ENCODE peak calls at places on chromosomes 4 and X, in nine cellular contexts. N is GM23338, M is GM23248, G is PC-3, R is HCT116, E is hepatocyte, C is SK-N-SH, B is neural progenitor cell, T is MM.1S. F is an unnamed sample.

GRCh38 chr4:53321151-53321987 is 44.5 kb downstream of the SCFD2 start:
- DNase-seq in N (peak; percentile 4), M (peak; percentile 93), G (peak; percentile 70), R (peak; percentile 26), E (no peak), C (no peak), B (no peak), T (no peak), F (no peak)

GRCh38 chrX:16953606-16954211 is 7.3 kb downstream of the REPS2 start:
- DNase-seq in N (no peak), M (no peak), G (peak; percentile 77), R (peak; percentile 43), E (no peak), C (no peak), B (no peak), T (no peak), F (no peak)

GRCh38 chrX:10235851-10236250 is 79.1 kb downstream of the CLCN4 start:
- DNase-seq in N (no peak), M (peak; percentile 75), G (no peak), R (no peak), E (no peak), C (no peak), B (no peak), T (no peak), F (no peak)

GRCh38 chr4:71126719-71127118 is 133.3 kb downstream of the DCK start:
- DNase-seq in N (no peak), M (peak; percentile 94), G (peak; percentile 98), R (peak; percentile 8), E (peak; percentile 68), C (no peak), B (no peak), T (no peak), F (no peak)

GRCh38 chr4:80201326-80202151 is 4.2 kb downstream of the PRDM8 start:
- DNase-seq in N (peak; percentile 59), M (peak; percentile 43), G (no peak), R (no peak), E (peak; percentile 52), C (no peak), B (peak; percentile 68), T (no peak), F (peak; percentile 5)

GRCh38 chrX:135421537-135421931 is 210 bp upstream of the SMIM10L2A start:
- DNase-seq in N (peak; percentile 81), M (peak; percentile 41), G (peak; percentile 77), R (peak; percentile 62), E (peak; percentile 91), C (peak; percentile 89), B (peak; percentile 86), T (peak; percentile 73), F (peak; percentile 58)

GRCh38 chr4:57191523-57192034 is 81.4 kb upstream of the IGFBP7 start:
- DNase-seq in N (peak; percentile 75), M (no peak), G (peak; percentile 64), R (no peak), E (peak; percentile 84), C (no peak), B (no peak), T (no peak), F (no peak)

GRCh38 chr4:186939766-186940165 is 216.1 kb upstream of the FAT1 start:
- DNase-seq in N (no peak), M (no peak), G (no peak), R (no peak), E (no peak), C (no peak), B (no peak), T (no peak), F (peak; percentile 62)

GRCh38 chrX:1242901-1243402 is 25.7 kb upstream of the CSF2RA start:
- DNase-seq in N (peak; percentile 54), M (no peak), G (peak; percentile 39), R (no peak), E (no peak), C (no peak), B (no peak), T (no peak), F (no peak)

GRCh38 chr4:63296773-63297172 is 1112.5 kb downstream of the TECRL start:
- DNase-seq in N (peak; percentile 30), M (no peak), G (peak; percentile 49), R (no peak), E (peak; percentile 15), C (no peak), B (peak; percentile 27), T (no peak), F (no peak)

GRCh38 chrX:16711219-16712115 is 1.0 kb downstream of the CTPS2 start:
- DNase-seq in N (peak; percentile 35), M (peak; percentile 5), G (peak; percentile 18), R (no peak), E (peak; percentile 23), C (peak; percentile 44), B (no peak), T (no peak), F (peak; percentile 43)

GRCh38 chr4:183255487-183255886 is 64.6 kb downstream of the CLDN22 start:
- DNase-seq in N (no peak), M (peak; percentile 28), G (peak; percentile 63), R (no peak), E (no peak), C (no peak), B (no peak), T (no peak), F (no peak)

GRCh38 chrX:38312436-38312835 is 14.9 kb downstream of the RPGR start:
- DNase-seq in N (no peak), M (peak; percentile 83), G (peak; percentile 92), R (peak; percentile 56), E (no peak), C (no peak), B (no peak), T (no peak), F (no peak)

GRCh38 chr4:92600638-92601037 is 296.9 kb downstream of the GRID2 start:
- DNase-seq in N (peak; percentile 74), M (no peak), G (peak; percentile 1), R (no peak), E (no peak), C (no peak), B (peak; percentile 31), T (no peak), F (no peak)

GRCh38 chr4:47213106-47213505 is 181.7 kb downstream of the GABRB1 start:
- DNase-seq in N (no peak), M (no peak), G (no peak), R (no peak), E (no peak), C (no peak), B (no peak), T (no peak), F (no peak)

GRCh38 chr4:147865926-147866325 is 134.0 kb downstream of the ARHGAP10 start:
- DNase-seq in N (peak; percentile 76), M (peak; percentile 69), G (no peak), R (no peak), E (no peak), C (no peak), B (no peak), T (no peak), F (no peak)

GRCh38 chr4:704198-704891 is 1.3 kb upstream of the PCGF3 start:
- DNase-seq in N (no peak), M (no peak), G (no peak), R (no peak), E (no peak), C (peak; percentile 35), B (no peak), T (no peak), F (no peak)

GRCh38 chr4:6751611-6752485 is 30.7 kb upstream of the KIAA0232 start:
- DNase-seq in N (no peak), M (no peak), G (peak; percentile 34), R (no peak), E (no peak), C (no peak), B (no peak), T (no peak), F (no peak)
- H2AFZ ChIP-seq in N (peak overlapping the region; percentile 70), M (no peak overlapping the region), G (peak overlapping the region; percentile 56), R (peak overlapping the region; percentile 44), E (peak overlapping the region; percentile 2), C (no peak overlapping the region), B (no peak overlapping the region), T (no peak overlapping the region), F (peak overlapping the region; percentile 37)

GRCh38 chrX:110304371-110304770 is 13.5 kb downstream of the AMMECR1 start:
- DNase-seq in N (no peak), M (no peak), G (no peak), R (no peak), E (no peak), C (no peak), B (no peak), T (no peak), F (no peak)
- TF ChIP-seq EZH2phosphoT487 in N (no peak), M (no peak), G (no peak), R (no peak), E (no peak), C (no peak), B (no peak), T (no peak), F (no peak)

GRCh38 chr4:15673337-15673736 is 8.3 kb upstream of the FAM200B start:
- DNase-seq in N (no peak), M (no peak), G (no peak), R (no peak), E (no peak), C (no peak), B (no peak), T (no peak), F (no peak)
- H3K4me3 ChIP-seq in N (no peak overlapping the region), M (no peak overlapping the region), G (no peak overlapping the region), R (no peak overlapping the region), E (no peak overlapping the region), C (no peak overlapping the region), B (no peak overlapping the region), T (no peak overlapping the region), F (no peak overlapping the region)

DNA sequence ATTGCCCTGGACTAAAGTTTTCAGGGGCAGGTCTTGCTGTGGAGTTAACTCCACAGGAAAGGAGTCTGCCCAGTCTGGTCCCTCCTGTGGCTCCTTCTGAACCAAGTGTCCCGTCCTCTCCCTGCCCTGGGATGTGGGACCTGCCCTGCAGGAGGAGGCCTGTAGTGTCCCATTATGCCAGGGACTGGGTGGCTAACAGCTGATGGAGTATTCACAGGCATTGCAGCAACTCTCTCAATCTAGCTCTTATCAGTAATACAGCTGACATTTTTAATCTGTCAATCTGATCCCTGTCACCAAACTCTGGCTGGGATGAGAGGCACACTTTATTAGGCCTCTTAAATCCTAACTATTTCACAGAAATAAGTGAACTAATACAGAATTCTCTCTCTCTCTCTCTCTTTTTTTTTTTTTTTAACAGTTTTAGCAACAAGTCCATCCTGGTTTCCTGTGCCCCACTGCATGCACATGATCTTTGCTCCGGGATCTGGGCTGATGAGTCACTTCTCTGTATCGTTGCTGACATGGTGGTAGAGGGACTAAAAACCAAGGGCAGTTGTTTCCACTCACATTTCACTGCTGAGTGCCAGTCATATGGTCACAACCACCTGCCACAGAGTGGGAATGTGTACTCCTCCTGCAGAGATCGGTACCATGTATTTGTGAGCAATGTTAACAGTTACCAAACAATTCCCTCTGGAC is 39.1 kb downstream of the HAND2 start:
- DNase-seq in N (no peak), M (peak; percentile 73), G (peak; percentile 39), R (no peak), E (peak; percentile 59), C (no peak), B (no peak), T (no peak), F (no peak)
- H2AFZ ChIP-seq in N (no peak overlapping the region), M (no peak overlapping the region), G (peak overlapping the region; percentile 50), R (peak overlapping the region; percentile 17), E (no peak overlapping the region), C (peak overlapping the region; percentile 14), B (no peak overlapping the region), T (no peak overlapping the region), F (no peak overlapping the region)

DNA sequence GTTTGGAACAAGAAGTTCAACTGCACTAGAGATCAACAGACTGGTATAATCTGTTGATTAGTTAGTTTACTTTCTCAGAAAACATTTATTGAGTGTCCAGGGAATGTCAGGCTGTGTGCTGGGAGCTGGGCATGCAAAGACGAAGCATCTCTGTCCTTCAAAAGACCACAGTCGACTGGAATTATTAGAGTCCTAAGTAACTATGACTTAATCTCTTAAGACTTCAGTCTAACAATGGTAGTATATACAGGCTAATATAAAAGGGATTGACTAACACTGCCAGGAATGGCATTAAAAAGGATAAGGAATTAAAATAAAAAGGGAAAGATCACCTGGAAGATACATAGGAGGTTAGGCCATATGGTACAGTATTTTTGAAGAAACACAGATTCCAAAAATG is 128.7 kb downstream of the WDFY3 start:
- DNase-seq in N (no peak), M (no peak), G (no peak), R (no peak), E (no peak), C (no peak), B (no peak), T (no peak), F (no peak)
- TF ChIP-seq EZH2phosphoT487 in N (no peak), M (no peak), G (no peak), R (no peak), E (no peak), C (no peak), B (no peak), T (no peak), F (no peak)

F was measured in OCI-LY7.